ENCODE peak calls at places on chromosomes 3 and 15, in nine cellular contexts. R is Right ventricle myocardium superior, E is colonic mucosa, T is cerebellar cortex, J is amniotic stem cell, P is H4, U is EL, I is Caco-2, G is epithelial cell of esophagus. O is an unnamed sample.

GRCh38 chr3:47073685-47074084 is 90.2 kb downstream of the SETD2 start:
- DNase-seq in R (no peak), E (no peak), T (no peak), J (no peak), P (no peak), U (no peak), I (no peak), G (no peak), O (no peak)

GRCh38 chr15:52281085-52282035 is 14.2 kb downstream of the MYO5C start:
- DNase-seq in R (peak; percentile 76), E (no peak), T (peak; percentile 67), J (no peak), P (no peak), U (no peak), I (no peak), G (no peak), O (no peak)

GRCh38 chr15:68781766-68782588 is 38.7 kb downstream of the ANP32A start:
- DNase-seq in R (peak; percentile 83), E (peak; percentile 33), T (peak; percentile 42), J (no peak), P (no peak), U (no peak), I (no peak), G (no peak), O (peak; percentile 91)

GRCh38 chr3:55065331-55065730 is 137.5 kb upstream of the LRTM1 start:
- DNase-seq in R (no peak), E (no peak), T (no peak), J (no peak), P (no peak), U (peak; percentile 21), I (no peak), G (no peak), O (no peak)

GRCh38 chr15:71411538-71412482 is 296.5 kb downstream of the THSD4 start:
- DNase-seq in R (no peak), E (peak; percentile 89), T (no peak), J (no peak), P (peak; percentile 84), U (peak; percentile 8), I (no peak), G (no peak), O (no peak)

GRCh38 chr3:196989721-196990262 is 21.2 kb upstream of the PIGZ start:
- DNase-seq in R (peak; percentile 37), E (no peak), T (no peak), J (no peak), P (no peak), U (no peak), I (no peak), G (no peak), O (peak; percentile 77)

GRCh38 chr3:104032283-104032682 is 1334.4 kb upstream of the ALCAM start:
- DNase-seq in R (no peak), E (no peak), T (no peak), J (peak; percentile 4), P (no peak), U (peak; percentile 71), I (peak; percentile 5), G (no peak), O (no peak)

GRCh38 chr15:101246824-101247745 is 4.8 kb downstream of the CHSY1 start:
- DNase-seq in R (no peak), E (no peak), T (no peak), J (no peak), P (no peak), U (no peak), I (no peak), G (no peak), O (no peak)

GRCh38 chr3:114878119-114878839 is 268.8 kb downstream of the ZBTB20 start:
- DNase-seq in R (no peak), E (no peak), T (no peak), J (no peak), P (no peak), U (peak; percentile 54), I (no peak), G (peak; percentile 55), O (no peak)

O was measured in posterior vena cava.